ENCODE peak calls at places on chromosomes 1 and 21, in four cellular contexts. S, P, M and I are unnamed samples.

GRCh38 chr1:152960452-152961044 is 9.9 kb upstream of the SPRR4 start:
- DNase-seq in S (peak; percentile 23), M (peak; percentile 86), P (no peak), I (no peak)

GRCh38 chr21:31520506-31521163 is 138.9 kb upstream of the SOD1 start:
- DNase-seq in S (no peak), P (no peak), M (no peak), I (no peak)

GRCh38 chr1:20187103-20187812 is 940 bp upstream of the PLA2G2C start:
- DNase-seq in S (no peak), M (no peak), P (no peak), I (no peak)

GRCh38 chr1:21579788-21580187 is 70.6 kb downstream of the ALPL start:
- DNase-seq in P (no peak), S (no peak), M (no peak), I (no peak)

GRCh38 chr1:10272274-10272673 is 61.9 kb downstream of the KIF1B start:
- DNase-seq in P (no peak), S (no peak), M (no peak), I (no peak)

GRCh38 chr1:244552336-244552735 is 91.3 kb downstream of the CATSPERE start:
- DNase-seq in M (no peak), P (no peak), S (peak; percentile 44), I (peak; percentile 2)

GRCh38 chr1:87115317-87115885 is 201.0 kb downstream of the HS2ST1 start:
- DNase-seq in M (no peak), S (peak; percentile 65), P (no peak), I (peak; percentile 83)

GRCh38 chr21:42513151-42513984 is at the start of gene SLC37A1:
- DNase-seq in P (no peak), S (no peak), M (peak; percentile 74), I (peak; percentile 36)

GRCh38 chr1:5915587-5916571 is 76.3 kb downstream of the NPHP4 start:
- DNase-seq in M (peak; percentile 68), P (peak; percentile 40), S (peak; percentile 58), I (peak; percentile 69)

GRCh38 chr1:53622531-53622930 is 116.4 kb downstream of the GLIS1 start:
- DNase-seq in P (no peak), S (no peak), M (no peak), I (no peak)

GRCh38 chr1:56477164-56478111 is 101.9 kb downstream of the PLPP3 start:
- DNase-seq in P (peak; percentile 25), S (no peak), M (no peak), I (peak; percentile 71)

GRCh38 chr1:227072991-227073390 is 132.9 kb downstream of the COQ8A start:
- DNase-seq in S (peak; percentile 37), M (no peak), P (peak; percentile 13), I (peak; percentile 72)

GRCh38 chr1:6014130-6014999 is 22.1 kb upstream of the NPHP4 start:
- DNase-seq in P (no peak), M (no peak), S (no peak), I (no peak)

GRCh38 chr1:9084883-9085282 is 15.4 kb upstream of the SLC2A5 start:
- DNase-seq in M (no peak), S (peak; percentile 40), P (no peak), I (peak; percentile 50)

GRCh38 chr1:2312589-2313301 is 78.6 kb downstream of the MORN1 start:
- DNase-seq in S (no peak), M (no peak), P (no peak), I (peak; percentile 51)

GRCh38 chr1:43267291-43267805 is 2.4 kb upstream of the TMEM125 start:
- DNase-seq in S (no peak), P (no peak), M (no peak), I (peak; percentile 77)

GRCh38 chr1:24749257-24749656 is 4.0 kb downstream of the CLIC4 start:
- DNase-seq in P (no peak), M (peak; percentile 62), S (no peak), I (no peak)

GRCh38 chr1:6582370-6582769 is 2.6 kb downstream of the ZBTB48 start:
- DNase-seq in M (no peak), S (no peak), P (no peak), I (no peak)

GRCh38 chr1:24203404-24203803 is 16.3 kb upstream of the IFNLR1 start:
- DNase-seq in P (no peak), M (no peak), S (peak; percentile 87), I (no peak)

GRCh38 chr1:7110306-7110705 is 325.1 kb downstream of the CAMTA1 start:
- DNase-seq in P (no peak), M (no peak), S (peak; percentile 64), I (peak; percentile 35)

GRCh38 chr1:234322979-234323378 is 50.3 kb upstream of the COA6 start:
- DNase-seq in M (peak; percentile 87), S (no peak), P (peak; percentile 40), I (peak; percentile 30)

GRCh38 chr1:19165501-19165900 is 44.6 kb downstream of the UBR4 start:
- DNase-seq in S (peak; percentile 6), M (no peak), P (no peak), I (no peak)

GRCh38 chr1:243475966-243476365 is 220.1 kb downstream of the SDCCAG8 start:
- DNase-seq in M (no peak), S (no peak), P (no peak), I (no peak)

GRCh38 chr1:10916991-10917390 is 95.5 kb upstream of the TARDBP start:
- DNase-seq in S (no peak), M (no peak), P (no peak), I (no peak)

GRCh38 chr1:55703726-55704363 is 488.7 kb upstream of the USP24 start:
- DNase-seq in P (no peak), S (no peak), M (no peak), I (peak; percentile 31)

GRCh38 chr1:112493351-112493750 is 15.4 kb upstream of the WNT2B start:
- DNase-seq in M (no peak), S (no peak), P (no peak), I (no peak)

GRCh38 chr1:112938188-112938587 is 17.8 kb downstream of the SLC16A1 start:
- DNase-seq in M (no peak), P (no peak), S (no peak), I (no peak)

GRCh38 chr1:245345191-245345884 is 190.6 kb downstream of the KIF26B start:
- DNase-seq in S (no peak), M (no peak), P (no peak), I (no peak)

GRCh38 chr1:223062177-223062576 is 80.9 kb downstream of the TLR5 start:
- DNase-seq in M (no peak), P (no peak), S (peak; percentile 7), I (peak; percentile 28)

DNA sequence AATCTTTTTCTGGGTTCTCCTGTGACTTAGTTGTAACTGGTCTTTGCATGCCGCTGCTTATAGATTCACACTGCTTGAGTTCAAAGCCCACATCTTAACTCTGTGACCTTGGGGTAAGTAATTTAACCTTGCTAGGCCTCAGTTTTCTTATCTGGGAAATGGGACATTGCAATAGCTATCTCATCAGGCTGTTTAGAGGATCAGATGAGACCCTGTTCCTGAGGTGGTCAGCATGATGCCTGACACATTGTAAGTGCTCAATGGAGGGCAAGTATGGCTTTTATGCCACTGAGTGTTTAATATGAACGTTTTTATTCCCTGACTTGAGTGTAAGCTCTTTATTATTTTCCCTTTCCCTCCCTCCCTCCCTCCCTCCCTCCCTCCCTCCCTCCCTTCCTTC is 70.0 kb upstream of the WDR26 start:
- DNase-seq in M (no peak), S (no peak), P (no peak), I (no peak)
- H3K4me2 ChIP-seq in M (no peak overlapping the region), S (no peak overlapping the region), P (no peak overlapping the region), I (no peak overlapping the region)

GRCh38 chr1:28509705-28510349 is 4.0 kb downstream of the RCC1 start:
- DNase-seq in S (peak; percentile 44), P (no peak), M (peak; percentile 83), I (peak; percentile 38)

GRCh38 chr1:28507646-28508434 is 2.0 kb downstream of the RCC1 start:
- DNase-seq in S (no peak), M (peak; percentile 65), P (no peak), I (peak; percentile 27)

GRCh38 chr1:28512058-28512611 is 6.3 kb downstream of the RCC1 start:
- DNase-seq in P (no peak), S (no peak), M (peak; percentile 78), I (peak; percentile 15)

GRCh38 chr1:28508435-28508754 is 2.6 kb downstream of the RCC1 start:
- DNase-seq in M (peak; percentile 64), S (no peak), P (no peak), I (peak; percentile 41)

GRCh38 chr1:28510350-28511223 is 4.7 kb downstream of the RCC1 start:
- DNase-seq in P (peak; percentile 52), S (peak; percentile 57), M (peak; percentile 87), I (peak; percentile 61)
- H4K20me1 ChIP-seq in P (peaks cover 2% of the 10 kb centered on the region), S (peaks cover 8% of the 10 kb centered on the region), M (peaks cover 32% of the 10 kb centered on the region), I (peaks cover 12% of the 10 kb centered on the region)

GRCh38 chr1:230754831-230755230 is 7.6 kb downstream of the CAPN9 start:
- DNase-seq in M (no peak), S (no peak), P (no peak), I (peak; percentile 58)

GRCh38 chr1:230752407-230752806 is 5.2 kb downstream of the CAPN9 start:
- DNase-seq in M (no peak), S (no peak), P (no peak), I (no peak)

GRCh38 chr1:230753586-230754251 is 6.5 kb downstream of the CAPN9 start:
- DNase-seq in S (peak; percentile 6), M (peak; percentile 74), P (peak; percentile 41), I (no peak)

GRCh38 chr1:230750986-230751625 is 3.9 kb downstream of the CAPN9 start:
- DNase-seq in P (no peak), M (no peak), S (no peak), I (no peak)

DNA sequence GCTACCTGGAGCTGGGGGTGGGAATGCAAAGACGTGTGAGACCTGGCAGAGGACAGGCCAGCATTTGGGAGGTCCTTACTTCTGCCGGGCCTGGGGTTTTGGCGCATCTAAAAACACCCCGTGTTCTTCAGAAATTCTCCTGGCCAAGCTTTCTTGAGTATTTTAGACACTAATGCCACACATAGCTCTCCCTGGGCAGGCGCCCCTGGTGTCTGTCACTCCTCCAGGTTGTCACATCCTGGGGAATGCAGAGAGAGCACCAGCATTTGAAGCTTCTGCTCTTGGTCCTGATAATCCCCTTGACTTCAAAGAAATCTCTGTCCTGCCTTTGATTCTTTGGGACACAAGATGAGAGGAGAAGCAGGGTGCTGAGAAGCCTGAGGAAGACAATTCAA is 6.0 kb downstream of the CAPN9 start:
- DNase-seq in S (no peak), M (peak; percentile 41), P (no peak), I (no peak)
- H3K4me2 ChIP-seq in S (no peak overlapping the region), M (peak overlapping the region; percentile 64), P (no peak overlapping the region), I (no peak overlapping the region)

DNA sequence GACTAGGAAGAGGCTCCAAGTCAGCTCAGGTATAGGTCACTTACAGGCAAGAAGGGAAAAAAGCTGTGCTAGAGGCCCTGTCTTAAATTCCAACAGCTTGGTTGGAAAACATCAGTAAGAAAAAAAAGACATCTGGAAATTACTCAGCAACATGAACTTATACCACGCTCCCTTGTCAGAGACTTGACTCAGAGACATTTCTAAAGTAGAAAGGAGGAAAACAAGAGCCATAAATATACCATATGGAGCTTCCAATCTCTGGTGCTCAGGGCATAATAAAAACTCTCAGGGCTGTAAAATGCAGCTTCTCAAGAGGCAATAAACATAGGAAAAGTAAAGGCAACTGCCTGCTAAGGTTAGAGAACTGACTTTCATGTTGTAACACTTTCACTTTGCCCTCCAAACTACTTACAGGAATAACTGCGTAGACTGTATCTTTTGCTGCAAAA is 14.7 kb downstream of the ATPAF1 start:
- DNase-seq in P (no peak), M (no peak), S (no peak), I (peak; percentile 67)
- H4K20me1 ChIP-seq in P (no peaks in the 10 kb centered on the region), M (no peaks in the 10 kb centered on the region), S (no peaks in the 10 kb centered on the region), I (no peaks in the 10 kb centered on the region)